ENCODE peak calls at places on chromosomes 7 and 10, in four cellular contexts. F, Z, J and E are unnamed samples.

GRCh38 chr10:51301644-51302043 is 227.4 kb downstream of the PRKG1 start:
- DNase-seq in F (no peak), Z (no peak), J (no peak), E (no peak)

GRCh38 chr7:47497367-47498096 is 84.4 kb downstream of the TNS3 start:
- DNase-seq in F (peak), Z (no peak), J (no peak), E (no peak)

GRCh38 chr10:95789928-95790327 is 34.0 kb downstream of the ENTPD1 start:
- DNase-seq in F (no peak), Z (no peak), J (no peak), E (no peak)

GRCh38 chr7:139731802-139732470 is 45.9 kb downstream of the HIPK2 start:
- DNase-seq in F (no peak), Z (peak), J (no peak), E (no peak)

GRCh38 chr10:8998751-8999150 is 944.3 kb downstream of the GATA3 start:
- DNase-seq in F (no peak), Z (no peak), J (no peak), E (no peak)

GRCh38 chr7:22549667-22550513 is 49.9 kb upstream of the STEAP1B start:
- DNase-seq in F (no peak), Z (peak), J (peak), E (no peak)

GRCh38 chr10:14491814-14492213 is 161.1 kb upstream of the FRMD4A start:
- DNase-seq in F (no peak), Z (no peak), J (no peak), E (no peak)

GRCh38 chr7:29375641-29376562 is 181.3 kb downstream of the CHN2 start:
- DNase-seq in F (no peak), Z (peak), J (peak), E (peak)

GRCh38 chr7:131106681-131107342 is 220.9 kb upstream of the MKLN1 start:
- DNase-seq in F (no peak), Z (no peak), J (peak), E (no peak)

GRCh38 chr10:132588301-132589013 is 50.9 kb downstream of the INPP5A start:
- DNase-seq in F (no peak), Z (no peak), J (no peak), E (no peak)

GRCh38 chr10:61995093-61995492 is 93.6 kb downstream of the ARID5B start:
- DNase-seq in F (no peak), Z (no peak), J (no peak), E (no peak)

GRCh38 chr7:157310676-157311185 is 26.1 kb upstream of the DNAJB6 start:
- DNase-seq in F (no peak), Z (no peak), J (peak), E (no peak)

GRCh38 chr10:59904431-59905065 is 1.8 kb downstream of the CCDC6 start:
- DNase-seq in F (no peak), Z (no peak), J (peak), E (no peak)

GRCh38 chr10:21396889-21397288 is 128.6 kb downstream of the SKIDA1 start:
- DNase-seq in F (no peak), Z (no peak), J (no peak), E (no peak)

GRCh38 chr10:97520520-97520919 is 21.8 kb downstream of the UBTD1 start:
- DNase-seq in F (no peak), Z (no peak), J (no peak), E (no peak)

GRCh38 chr7:77226357-77226839 is 26.8 kb upstream of the FGL2 start:
- DNase-seq in F (no peak), Z (no peak), J (no peak), E (no peak)

DNA sequence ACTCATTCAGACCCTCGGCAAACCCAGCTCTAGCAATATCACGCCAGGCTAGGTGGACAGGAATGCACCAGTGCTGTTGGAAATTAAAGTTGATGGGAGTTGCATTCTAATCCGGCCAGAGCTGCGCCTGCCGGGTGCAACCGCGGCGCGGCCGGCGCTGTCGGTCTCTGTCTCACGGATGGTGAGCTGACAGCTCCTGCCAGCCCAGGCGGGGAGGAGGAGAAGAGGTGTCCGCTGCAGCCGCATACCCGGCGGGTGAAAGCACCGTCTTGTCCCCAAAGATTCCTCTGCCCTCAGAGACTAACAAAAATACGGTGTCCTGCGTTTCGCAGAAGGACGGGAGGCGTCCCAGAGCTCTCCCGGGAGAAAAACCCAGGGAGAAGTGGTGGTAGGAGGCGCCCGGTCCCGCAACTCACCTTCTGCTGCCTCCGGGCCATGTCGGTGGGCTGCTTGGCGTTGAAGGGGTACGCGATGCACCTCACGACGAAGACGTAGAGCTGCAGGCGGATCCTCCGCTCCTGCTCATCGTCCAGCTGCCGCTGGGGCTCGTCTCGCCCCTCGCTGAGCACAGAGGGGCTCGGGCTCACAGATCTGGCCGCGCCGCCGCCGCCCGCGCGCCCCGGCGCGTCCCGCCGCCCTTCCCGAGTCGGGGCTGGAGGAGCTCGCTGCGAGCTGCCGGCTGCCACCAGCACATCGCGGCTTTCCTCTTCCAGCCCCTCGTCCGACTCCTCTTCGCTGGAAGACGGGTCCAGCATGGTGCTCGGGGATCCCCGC is 490 bp downstream of the CADPS2 start:
- DNase-seq in F (no peak), Z (no peak), J (peak), E (no peak)
- TF ChIP-seq EZH2 in F (no peak), Z (no peak), J (no peak), E (no peak)

DNA sequence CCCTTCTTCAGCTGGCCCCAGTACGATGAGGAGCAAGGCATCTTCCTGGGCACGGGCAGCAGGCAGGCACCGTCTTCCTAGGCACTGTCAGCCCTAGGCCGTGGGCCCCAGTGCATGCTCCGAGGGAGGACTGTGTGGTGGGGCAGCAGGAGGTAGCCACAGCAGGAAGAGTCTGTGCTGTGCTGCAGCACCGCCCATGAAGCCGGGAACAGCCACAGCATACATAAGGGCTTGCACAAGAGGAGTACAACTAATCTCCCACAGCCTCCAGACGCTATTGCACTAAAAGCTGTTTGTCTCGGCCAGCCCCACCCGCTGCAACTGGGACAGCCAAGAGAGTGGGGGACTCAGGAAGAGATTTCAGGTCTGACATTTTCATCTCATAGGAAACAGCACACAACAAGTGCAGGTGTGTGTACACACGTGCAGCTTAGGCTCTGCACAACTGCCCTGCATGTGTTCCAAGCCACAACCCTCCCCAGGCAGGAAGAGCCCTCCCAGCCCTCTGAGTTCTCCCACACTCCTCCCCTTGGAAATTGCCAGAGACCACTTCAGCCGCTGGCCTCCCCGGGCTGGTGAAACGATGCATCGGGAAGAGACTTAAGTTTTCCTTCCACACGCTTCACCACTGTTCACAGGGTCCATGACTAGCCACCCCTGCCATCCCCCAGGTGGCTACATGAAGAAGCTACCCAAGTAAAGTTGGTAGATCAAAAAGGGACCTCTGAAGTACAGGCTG is 88.1 kb upstream of the DDC start:
- DNase-seq in F (no peak), Z (no peak), J (no peak), E (no peak)
- TF ChIP-seq POLR2AphosphoS5 in F (no peak), Z (no peak), J (no peak), E (no peak)

GRCh38 chr7:1240917-1241509 is 8.3 kb downstream of the UNCX start:
- DNase-seq in F (no peak), Z (no peak), J (peak), E (no peak)

GRCh38 chr7:1242601-1243289 is 10.1 kb downstream of the UNCX start:
- DNase-seq in F (no peak), Z (no peak), J (peak), E (no peak)

GRCh38 chr7:1243290-1243963 is 10.8 kb downstream of the UNCX start:
- DNase-seq in F (no peak), Z (no peak), J (no peak), E (no peak)

GRCh38 chr7:1241510-1242128 is 8.9 kb downstream of the UNCX start:
- DNase-seq in F (no peak), Z (no peak), J (peak), E (no peak)

GRCh38 chr7:1242129-1242572 is 9.5 kb downstream of the UNCX start:
- DNase-seq in F (no peak), Z (no peak), J (peak), E (no peak)
- TF ChIP-seq EZH2 in F (no peak), Z (no peak), J (peak), E (no peak)

GRCh38 chr10:124130198-124130597 is 36.8 kb upstream of the CHST15 start:
- DNase-seq in F (no peak), Z (no peak), J (no peak), E (no peak)
- TF ChIP-seq POLR2AphosphoS5 in F (no peak), Z (no peak), J (no peak), E (no peak)

DNA sequence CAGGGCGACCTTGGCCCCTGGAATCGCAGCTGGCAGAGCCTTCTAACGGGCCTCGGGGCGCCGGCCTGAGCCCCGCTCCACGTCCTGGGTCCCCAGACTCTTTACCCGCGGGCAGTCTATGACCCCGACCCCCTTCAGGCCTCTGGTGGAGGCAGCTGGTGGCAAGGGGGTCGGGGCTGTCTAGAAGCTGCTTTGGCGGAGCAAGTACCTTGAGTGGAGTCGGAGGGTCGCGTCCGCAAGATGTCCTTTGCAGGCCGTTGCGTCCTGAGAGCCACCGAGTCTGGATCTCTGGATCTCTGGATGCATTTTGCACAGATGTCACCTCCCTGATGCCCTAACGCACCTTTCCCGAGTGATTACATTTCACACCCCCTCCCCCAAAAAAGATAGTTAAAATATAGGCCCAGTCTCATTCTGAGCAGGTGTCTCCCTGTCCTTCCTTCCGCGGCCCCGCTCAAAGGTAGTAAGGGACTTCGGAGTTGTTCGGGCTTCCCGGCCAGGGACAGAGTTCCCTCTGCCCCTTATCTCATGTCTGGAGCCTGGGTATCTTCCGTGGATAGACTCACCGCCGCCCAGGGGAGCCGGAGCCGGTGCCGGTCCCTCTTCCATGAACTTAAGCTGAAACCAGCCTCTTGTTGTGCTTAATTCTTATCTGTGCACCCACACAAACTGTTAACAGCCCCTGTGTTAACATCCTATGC is 449 bp downstream of the ACADSB start:
- DNase-seq in F (no peak), Z (no peak), J (peak), E (no peak)
- TF ChIP-seq EZH2 in F (no peak), Z (no peak), J (no peak), E (no peak)

DNA sequence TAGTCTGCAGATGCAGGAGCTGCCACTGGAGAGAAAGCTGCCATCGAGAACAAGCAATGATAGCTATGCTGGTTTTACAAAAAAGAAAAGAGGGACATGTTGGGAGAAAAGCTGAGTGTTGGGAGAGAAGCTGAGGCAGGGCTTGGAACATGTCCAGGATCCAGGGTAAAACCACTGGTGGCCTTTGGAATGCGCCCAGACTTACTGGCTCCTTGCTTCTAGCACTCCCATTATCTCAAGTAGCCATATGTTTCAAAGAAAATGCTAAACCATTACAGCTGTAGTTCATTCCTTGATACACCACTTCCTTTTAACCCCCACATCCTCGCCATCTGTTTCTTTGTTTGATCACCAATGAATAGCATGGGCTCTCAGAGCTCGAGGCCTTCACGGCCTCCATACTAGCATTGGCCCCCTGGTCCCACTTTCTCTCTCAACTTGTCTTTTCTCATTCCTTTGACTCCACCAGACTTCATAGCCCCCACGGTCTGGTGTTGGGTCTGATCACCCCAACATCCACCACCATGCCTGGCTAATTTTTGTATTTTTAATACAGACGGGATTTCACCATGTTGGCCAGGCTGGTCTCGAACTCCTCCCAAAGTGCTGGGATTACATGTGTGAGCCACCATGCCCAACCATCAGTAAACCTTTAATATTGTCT is 23.8 kb upstream of the PLAC9 start:
- DNase-seq in F (no peak), Z (peak), J (no peak), E (no peak)
- TF ChIP-seq POLR2AphosphoS5 in F (no peak), Z (no peak), J (no peak), E (no peak)

GRCh38 chr7:128165927-128166420 is 75.1 kb upstream of the LEP start:
- DNase-seq in F (no peak), Z (no peak), J (no peak), E (no peak)

GRCh38 chr7:128168667-128169210 is 72.3 kb upstream of the LEP start:
- DNase-seq in F (no peak), Z (no peak), J (peak), E (no peak)

GRCh38 chr7:128166603-128167315 is 74.3 kb upstream of the LEP start:
- DNase-seq in F (no peak), Z (no peak), J (peak), E (no peak)

GRCh38 chr7:128167316-128167691 is 73.8 kb upstream of the LEP start:
- DNase-seq in F (no peak), Z (no peak), J (peak), E (no peak)

GRCh38 chr7:128167791-128168666 is 73.0 kb upstream of the LEP start:
- DNase-seq in F (no peak), Z (no peak), J (peak), E (no peak)
- TF ChIP-seq EZH2 in F (no peak), Z (no peak), J (no peak), E (no peak)

GRCh38 chr7:70238171-70238575 is 639.9 kb downstream of the AUTS2 start:
- DNase-seq in F (peak), Z (no peak), J (no peak), E (no peak)

GRCh38 chr7:70241776-70242175 is 643.5 kb downstream of the AUTS2 start:
- DNase-seq in F (no peak), Z (no peak), J (peak), E (no peak)

GRCh38 chr7:70240873-70241272 is 642.6 kb downstream of the AUTS2 start:
- DNase-seq in F (no peak), Z (no peak), J (no peak), E (no peak)

GRCh38 chr7:70239930-70240329 is 641.7 kb downstream of the AUTS2 start:
- DNase-seq in F (no peak), Z (no peak), J (no peak), E (no peak)

DNA sequence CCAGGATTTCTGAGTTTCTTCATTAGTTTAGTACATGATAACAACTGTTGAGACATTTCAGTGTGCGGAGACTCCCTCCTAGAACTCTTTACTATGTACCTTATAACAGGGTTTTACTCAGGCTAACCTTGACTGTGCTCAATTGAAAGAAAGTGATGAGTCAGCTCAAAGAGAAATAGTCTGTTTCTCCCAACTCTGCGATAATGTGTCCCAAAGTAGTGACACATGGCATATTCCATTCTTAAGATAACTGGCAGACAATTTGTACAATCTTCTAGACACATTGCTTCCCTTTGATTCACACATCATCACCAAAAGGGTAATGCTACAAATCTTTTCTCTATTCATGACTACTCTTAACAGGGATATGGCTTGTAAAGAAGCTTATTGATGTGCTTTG is 645.2 kb downstream of the AUTS2 start:
- DNase-seq in F (no peak), Z (no peak), J (no peak), E (no peak)
- TF ChIP-seq POLR2AphosphoS5 in F (no peak), Z (no peak), J (no peak), E (no peak)

GRCh38 chr10:37857287-37858211 is at the start of gene ZNF248:
- DNase-seq in F (peak), Z (peak), J (peak), E (peak)
- TF ChIP-seq EZH2 in F (no peak), Z (no peak), J (no peak), E (no peak)

DNA sequence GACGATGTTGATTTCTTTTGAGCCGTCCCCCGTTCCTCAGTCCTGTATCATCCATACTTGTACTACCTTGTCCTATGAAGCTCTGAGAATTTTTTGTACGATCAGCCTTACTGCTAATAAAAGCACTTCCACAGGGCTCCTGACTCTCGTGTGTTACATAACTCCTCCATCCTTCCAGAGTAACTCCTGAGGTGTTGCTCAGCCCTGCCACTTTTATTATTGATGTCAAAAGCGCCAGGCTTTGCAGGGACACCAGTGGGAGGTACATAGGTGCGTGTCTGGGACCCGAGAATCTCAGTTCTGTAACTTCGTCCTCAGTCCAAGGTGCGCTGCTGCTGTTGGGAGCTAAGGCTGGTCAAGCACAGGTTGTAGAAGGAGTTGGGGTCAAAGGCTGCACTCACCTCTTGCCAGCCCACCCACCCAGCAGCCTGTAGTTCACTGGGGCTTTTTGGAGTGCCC is 957 bp downstream of the UFSP1 start:
- DNase-seq in F (no peak), Z (no peak), J (no peak), E (no peak)
- TF ChIP-seq POLR2AphosphoS5 in F (peak), Z (no peak), J (no peak), E (no peak)